ENCODE peak calls at places on chromosomes 1 and 21, in four cellular contexts. One of them, this sample, is unnamed.

GRCh38 chr1:214864896-214865688 is 217.4 kb upstream of the KCNK2 start:
- DNase-seq in lower lobe of right lung: no peak
- DNase-seq in fibroblast of the aortic adventitia: peak; percentile 87
- DNase-seq in CD8-positive, alpha-beta T cell: no peak
- DNase-seq in this sample: peak; percentile 64

GRCh38 chr21:41895643-41896493 is 16.7 kb upstream of the PRDM15 start:
- DNase-seq in lower lobe of right lung: no peak
- DNase-seq in fibroblast of the aortic adventitia: no peak
- DNase-seq in CD8-positive, alpha-beta T cell: peak; percentile 72
- DNase-seq in this sample: peak; percentile 41

GRCh38 chr1:16026723-16027484 is 5.1 kb downstream of the CLCNKA start:
- DNase-seq in lower lobe of right lung: no peak
- DNase-seq in fibroblast of the aortic adventitia: peak; percentile 35
- DNase-seq in CD8-positive, alpha-beta T cell: peak; percentile 39
- DNase-seq in this sample: peak; percentile 24

GRCh38 chr1:1462318-1462966 is 9.1 kb upstream of the ATAD3B start:
- DNase-seq in lower lobe of right lung: peak; percentile 87
- DNase-seq in fibroblast of the aortic adventitia: peak; percentile 29
- DNase-seq in CD8-positive, alpha-beta T cell: peak; percentile 30
- DNase-seq in this sample: no peak

GRCh38 chr1:67880056-67880601 is 46.9 kb upstream of the GNG12 start:
- DNase-seq in lower lobe of right lung: no peak
- DNase-seq in fibroblast of the aortic adventitia: peak; percentile 97
- DNase-seq in CD8-positive, alpha-beta T cell: no peak
- DNase-seq in this sample: peak; percentile 66

GRCh38 chr1:6239950-6240768 is 3.8 kb upstream of the HES3 start:
- DNase-seq in lower lobe of right lung: no peak
- DNase-seq in fibroblast of the aortic adventitia: peak; percentile 41
- DNase-seq in CD8-positive, alpha-beta T cell: no peak
- DNase-seq in this sample: no peak

GRCh38 chr1:19351858-19352257 is 39.7 kb downstream of the SLC66A1 start:
- DNase-seq in lower lobe of right lung: no peak
- DNase-seq in fibroblast of the aortic adventitia: no peak
- DNase-seq in CD8-positive, alpha-beta T cell: no peak
- DNase-seq in this sample: no peak

GRCh38 chr1:25355841-25356395 is 17.8 kb downstream of the TMEM50A start:
- DNase-seq in lower lobe of right lung: no peak
- DNase-seq in fibroblast of the aortic adventitia: no peak
- DNase-seq in CD8-positive, alpha-beta T cell: no peak
- DNase-seq in this sample: no peak

GRCh38 chr1:31859719-31860118 is 43.9 kb upstream of the SPOCD1 start:
- DNase-seq in lower lobe of right lung: no peak
- DNase-seq in fibroblast of the aortic adventitia: no peak
- DNase-seq in CD8-positive, alpha-beta T cell: no peak
- DNase-seq in this sample: no peak

GRCh38 chr1:192904438-192904895 is 95.6 kb downstream of the RGS2 start:
- DNase-seq in lower lobe of right lung: no peak
- DNase-seq in fibroblast of the aortic adventitia: peak; percentile 96
- DNase-seq in CD8-positive, alpha-beta T cell: no peak
- DNase-seq in this sample: peak; percentile 91

GRCh38 chr1:115467196-115467595 is 129.1 kb upstream of the NGF start:
- DNase-seq in lower lobe of right lung: no peak
- DNase-seq in fibroblast of the aortic adventitia: no peak
- DNase-seq in CD8-positive, alpha-beta T cell: no peak
- DNase-seq in this sample: no peak

GRCh38 chr1:227281371-227281770 is 36.9 kb downstream of the CDC42BPA start:
- DNase-seq in lower lobe of right lung: no peak
- DNase-seq in fibroblast of the aortic adventitia: no peak
- DNase-seq in CD8-positive, alpha-beta T cell: no peak
- DNase-seq in this sample: no peak

GRCh38 chr1:52355847-52356505 is 10.0 kb downstream of the CC2D1B start:
- DNase-seq in lower lobe of right lung: no peak
- DNase-seq in fibroblast of the aortic adventitia: no peak
- DNase-seq in CD8-positive, alpha-beta T cell: no peak
- DNase-seq in this sample: no peak

GRCh38 chr1:17045623-17046022 is 8.2 kb downstream of the SDHB start:
- DNase-seq in lower lobe of right lung: no peak
- DNase-seq in fibroblast of the aortic adventitia: peak; percentile 35
- DNase-seq in CD8-positive, alpha-beta T cell: no peak
- DNase-seq in this sample: no peak

GRCh38 chr1:240004086-240004749 is 87.5 kb upstream of the FMN2 start:
- DNase-seq in lower lobe of right lung: no peak
- DNase-seq in fibroblast of the aortic adventitia: peak; percentile 19
- DNase-seq in CD8-positive, alpha-beta T cell: no peak
- DNase-seq in this sample: no peak

GRCh38 chr1:24022611-24023359 is 42.7 kb upstream of the SRSF10 start:
- DNase-seq in lower lobe of right lung: no peak
- DNase-seq in fibroblast of the aortic adventitia: peak; percentile 86
- DNase-seq in CD8-positive, alpha-beta T cell: no peak
- DNase-seq in this sample: peak; percentile 91

GRCh38 chr21:25689226-25689625 is 45.5 kb downstream of the ATP5PF start:
- DNase-seq in lower lobe of right lung: no peak
- DNase-seq in fibroblast of the aortic adventitia: no peak
- DNase-seq in CD8-positive, alpha-beta T cell: no peak
- DNase-seq in this sample: no peak

GRCh38 chr1:29209173-29209572 is 21.6 kb downstream of the MECR start:
- DNase-seq in lower lobe of right lung: no peak
- DNase-seq in fibroblast of the aortic adventitia: no peak
- DNase-seq in CD8-positive, alpha-beta T cell: no peak
- DNase-seq in this sample: peak; percentile 15

GRCh38 chr1:226548281-226549093 is at the start of gene STUM:
- DNase-seq in lower lobe of right lung: no peak
- DNase-seq in fibroblast of the aortic adventitia: no peak
- DNase-seq in CD8-positive, alpha-beta T cell: no peak
- DNase-seq in this sample: no peak

GRCh38 chr1:94702440-94702810 is 117.7 kb upstream of the SLC44A3 start:
- DNase-seq in lower lobe of right lung: no peak
- DNase-seq in fibroblast of the aortic adventitia: peak; percentile 81
- DNase-seq in CD8-positive, alpha-beta T cell: no peak
- DNase-seq in this sample: peak; percentile 23

GRCh38 chr21:43190544-43191340 is 21.9 kb downstream of the CRYAA start:
- DNase-seq in lower lobe of right lung: no peak
- DNase-seq in fibroblast of the aortic adventitia: no peak
- DNase-seq in CD8-positive, alpha-beta T cell: no peak
- DNase-seq in this sample: no peak

GRCh38 chr21:25855591-25855990 is 120.8 kb downstream of the GABPA start:
- DNase-seq in lower lobe of right lung: no peak
- DNase-seq in fibroblast of the aortic adventitia: peak; percentile 25
- DNase-seq in CD8-positive, alpha-beta T cell: no peak
- DNase-seq in this sample: no peak

GRCh38 chr1:218284377-218284916 is 646 bp upstream of the RRP15 start:
- DNase-seq in lower lobe of right lung: peak; percentile 48
- DNase-seq in fibroblast of the aortic adventitia: no peak
- DNase-seq in CD8-positive, alpha-beta T cell: no peak
- DNase-seq in this sample: no peak

GRCh38 chr1:27144920-27145661 is 9.8 kb downstream of the SLC9A1 start:
- DNase-seq in lower lobe of right lung: no peak
- DNase-seq in fibroblast of the aortic adventitia: peak; percentile 89
- DNase-seq in CD8-positive, alpha-beta T cell: no peak
- DNase-seq in this sample: peak; percentile 73

GRCh38 chr1:148318123-148318899 is 164.8 kb downstream of the PPIAL4G start:
- DNase-seq in lower lobe of right lung: peak; percentile 73
- DNase-seq in fibroblast of the aortic adventitia: no peak
- DNase-seq in CD8-positive, alpha-beta T cell: peak; percentile 61
- DNase-seq in this sample: peak; percentile 16

GRCh38 chr1:230937370-230937769 is 41.3 kb downstream of the TTC13 start:
- DNase-seq in lower lobe of right lung: no peak
- DNase-seq in fibroblast of the aortic adventitia: peak; percentile 10
- DNase-seq in CD8-positive, alpha-beta T cell: no peak
- DNase-seq in this sample: no peak

GRCh38 chr21:45857761-45858160 is 123.8 kb upstream of the COL6A1 start:
- DNase-seq in lower lobe of right lung: no peak
- DNase-seq in fibroblast of the aortic adventitia: no peak
- DNase-seq in CD8-positive, alpha-beta T cell: no peak
- DNase-seq in this sample: no peak

GRCh38 chr1:165257969-165258459 is 98.5 kb downstream of the LMX1A start:
- DNase-seq in lower lobe of right lung: peak; percentile 47
- DNase-seq in fibroblast of the aortic adventitia: peak; percentile 72
- DNase-seq in CD8-positive, alpha-beta T cell: no peak
- DNase-seq in this sample: peak; percentile 4
- TF ChIP-seq CTCF in lower lobe of right lung: peak; percentile 57
- TF ChIP-seq CTCF in fibroblast of the aortic adventitia: peak; percentile 67
- TF ChIP-seq CTCF in CD8-positive, alpha-beta T cell: no peak
- TF ChIP-seq CTCF in this sample: peak; percentile 52

DNA sequence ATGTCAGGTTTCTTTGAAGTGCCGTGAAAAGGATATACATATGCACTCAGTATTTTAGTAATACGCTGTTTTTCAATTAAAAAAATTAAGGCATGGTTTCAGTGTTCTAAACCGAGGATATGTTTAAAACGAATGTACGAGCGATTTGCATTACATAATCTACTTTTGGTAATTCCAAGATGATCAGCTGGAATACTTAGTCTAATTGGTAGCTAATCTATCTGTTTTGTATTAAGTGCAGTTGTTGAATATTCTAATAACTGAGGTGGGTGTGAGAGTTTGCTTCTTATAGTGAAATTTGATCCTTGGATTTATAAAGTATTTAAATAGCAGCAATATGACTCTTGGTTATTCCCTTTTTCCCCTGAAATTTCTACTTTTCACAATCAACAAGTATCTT is 1.3 kb downstream of the RNF2 start:
- DNase-seq in lower lobe of right lung: no peak
- DNase-seq in fibroblast of the aortic adventitia: no peak
- DNase-seq in CD8-positive, alpha-beta T cell: no peak
- DNase-seq in this sample: no peak
- H3K4me3 ChIP-seq in lower lobe of right lung: peak overlapping the region; percentile 76
- H3K4me3 ChIP-seq in fibroblast of the aortic adventitia: peak overlapping the region; percentile 83
- H3K4me3 ChIP-seq in CD8-positive, alpha-beta T cell: peak overlapping the region; percentile 85
- H3K4me3 ChIP-seq in this sample: peak overlapping the region; percentile 64

DNA sequence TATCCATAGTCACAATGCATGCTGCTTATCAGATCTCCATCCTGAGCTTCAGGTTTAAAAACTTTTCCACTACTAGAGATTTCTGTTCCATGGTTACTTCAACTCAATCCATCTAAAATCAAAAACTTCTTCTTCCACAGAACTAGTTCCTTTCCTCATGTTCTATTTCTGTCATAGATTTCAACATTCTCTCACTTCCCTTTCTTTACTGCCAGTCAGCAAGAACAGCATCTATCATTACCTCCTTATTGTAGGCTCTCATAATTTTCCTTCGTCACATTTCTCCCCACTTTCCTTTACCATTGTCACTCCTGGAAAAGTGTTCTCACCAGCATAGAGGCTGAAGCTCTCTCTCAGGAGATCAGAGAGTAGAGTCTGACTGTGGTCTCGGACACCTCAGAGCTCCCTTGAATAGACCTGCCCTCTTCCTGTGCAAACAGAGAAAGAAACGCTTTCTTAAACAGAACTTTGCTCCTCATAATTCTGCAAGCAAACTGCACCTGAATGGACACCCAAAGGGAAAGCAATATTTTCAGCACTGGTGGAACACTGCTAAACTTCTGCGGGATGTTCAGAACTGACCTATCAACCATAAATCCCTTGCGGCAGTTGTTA is 48.7 kb upstream of the KIRREL1 start:
- DNase-seq in lower lobe of right lung: no peak
- DNase-seq in fibroblast of the aortic adventitia: no peak
- DNase-seq in CD8-positive, alpha-beta T cell: no peak
- DNase-seq in this sample: no peak
- TF ChIP-seq CTCF in lower lobe of right lung: no peak
- TF ChIP-seq CTCF in fibroblast of the aortic adventitia: no peak
- TF ChIP-seq CTCF in CD8-positive, alpha-beta T cell: no peak
- TF ChIP-seq CTCF in this sample: no peak

GRCh38 chr1:158035014-158035413 is 41.6 kb downstream of the KIRREL1 start:
- DNase-seq in lower lobe of right lung: no peak
- DNase-seq in fibroblast of the aortic adventitia: no peak
- DNase-seq in CD8-positive, alpha-beta T cell: no peak
- DNase-seq in this sample: no peak
- H3K4me3 ChIP-seq in lower lobe of right lung: no peak overlapping the region
- H3K4me3 ChIP-seq in fibroblast of the aortic adventitia: no peak overlapping the region
- H3K4me3 ChIP-seq in CD8-positive, alpha-beta T cell: no peak overlapping the region
- H3K4me3 ChIP-seq in this sample: no peak overlapping the region

GRCh38 chr1:233391338-233391737 is 63.8 kb downstream of the MAP3K21 start:
- DNase-seq in lower lobe of right lung: no peak
- DNase-seq in fibroblast of the aortic adventitia: no peak
- DNase-seq in CD8-positive, alpha-beta T cell: no peak
- DNase-seq in this sample: no peak
- TF ChIP-seq CTCF in lower lobe of right lung: no peak
- TF ChIP-seq CTCF in fibroblast of the aortic adventitia: no peak
- TF ChIP-seq CTCF in CD8-positive, alpha-beta T cell: no peak
- TF ChIP-seq CTCF in this sample: no peak